ENCODE peak calls at places on chromosome 16, in five cellular contexts. L is GM12865; J is A549; O is CD4-positive, alpha-beta T cell; Z is astrocyte of the spinal cord. G is an unnamed sample.

GRCh38 chr16:51153275-51153991 is 2.4 kb upstream of the SALL1 start:
- DNase-seq in O (no peak), L (no peak), J (no peak), Z (peak), G (no peak)

GRCh38 chr16:30896203-30896889 is at the start of gene CTF1:
- DNase-seq in Z (peak), L (no peak), J (no peak), O (no peak), G (no peak)

GRCh38 chr16:1706386-1707192 is 594 bp downstream of the MAPK8IP3 start:
- DNase-seq in Z (no peak), J (no peak), L (peak), O (peak), G (peak)

GRCh38 chr16:85057212-85057889 is 29.8 kb downstream of the KIAA0513 start:
- DNase-seq in Z (no peak), L (peak), J (peak), O (no peak), G (no peak)

GRCh38 chr16:79685871-79686270 is 85.3 kb upstream of the MAF start:
- DNase-seq in Z (no peak), J (no peak), L (no peak), O (no peak), G (no peak)

GRCh38 chr16:81280393-81280792 is 34.4 kb upstream of the GAN start:
- DNase-seq in L (no peak), Z (no peak), J (no peak), O (no peak), G (no peak)

GRCh38 chr16:66263973-66264310 is 102.5 kb upstream of the CDH5 start:
- DNase-seq in Z (no peak), J (no peak), L (no peak), O (no peak), G (no peak)

GRCh38 chr16:48276102-48276501 is 28.8 kb upstream of the ABCC11 start:
- DNase-seq in Z (peak), L (no peak), J (no peak), O (no peak), G (no peak)

GRCh38 chr16:86843812-86844211 is 265.5 kb downstream of the FOXL1 start:
- DNase-seq in Z (no peak), J (no peak), O (no peak), L (no peak), G (no peak)

GRCh38 chr16:49932943-49933342 is 77.0 kb upstream of the ZNF423 start:
- DNase-seq in L (no peak), J (no peak), Z (peak), O (no peak), G (no peak)

GRCh38 chr16:67731071-67731810 is 12.1 kb upstream of the GFOD2 start:
- DNase-seq in J (no peak), O (no peak), L (no peak), Z (no peak), G (no peak)

GRCh38 chr16:3202903-3203539 is 15.0 kb downstream of the OR1F1 start:
- DNase-seq in L (no peak), Z (no peak), O (no peak), J (no peak), G (no peak)

GRCh38 chr16:46918905-46919792 is 35.0 kb downstream of the GPT2 start:
- DNase-seq in Z (no peak), L (peak), O (no peak), J (no peak), G (peak)

GRCh38 chr16:75251280-75252048 is at the start of gene BCAR1:
- DNase-seq in Z (peak), L (peak), J (peak), O (no peak), G (peak)

GRCh38 chr16:56279914-56280313 is 88.6 kb downstream of the GNAO1 start:
- DNase-seq in O (no peak), J (no peak), Z (no peak), L (no peak), G (no peak)

GRCh38 chr16:56282455-56282854 is 91.2 kb downstream of the GNAO1 start:
- DNase-seq in J (no peak), O (no peak), Z (no peak), L (no peak), G (no peak)

GRCh38 chr16:56279132-56279531 is 87.8 kb downstream of the GNAO1 start:
- DNase-seq in Z (no peak), L (peak), J (no peak), O (peak), G (no peak)

GRCh38 chr16:56278196-56278855 is 87.0 kb downstream of the GNAO1 start:
- DNase-seq in J (no peak), L (no peak), O (no peak), Z (no peak), G (no peak)

GRCh38 chr16:56281256-56281805 is 90.0 kb downstream of the GNAO1 start:
- DNase-seq in O (no peak), J (no peak), L (no peak), Z (no peak), G (no peak)
- TF ChIP-seq CTCF in O (no peak), J (peak), L (peak), Z (peak), G (no peak)

DNA sequence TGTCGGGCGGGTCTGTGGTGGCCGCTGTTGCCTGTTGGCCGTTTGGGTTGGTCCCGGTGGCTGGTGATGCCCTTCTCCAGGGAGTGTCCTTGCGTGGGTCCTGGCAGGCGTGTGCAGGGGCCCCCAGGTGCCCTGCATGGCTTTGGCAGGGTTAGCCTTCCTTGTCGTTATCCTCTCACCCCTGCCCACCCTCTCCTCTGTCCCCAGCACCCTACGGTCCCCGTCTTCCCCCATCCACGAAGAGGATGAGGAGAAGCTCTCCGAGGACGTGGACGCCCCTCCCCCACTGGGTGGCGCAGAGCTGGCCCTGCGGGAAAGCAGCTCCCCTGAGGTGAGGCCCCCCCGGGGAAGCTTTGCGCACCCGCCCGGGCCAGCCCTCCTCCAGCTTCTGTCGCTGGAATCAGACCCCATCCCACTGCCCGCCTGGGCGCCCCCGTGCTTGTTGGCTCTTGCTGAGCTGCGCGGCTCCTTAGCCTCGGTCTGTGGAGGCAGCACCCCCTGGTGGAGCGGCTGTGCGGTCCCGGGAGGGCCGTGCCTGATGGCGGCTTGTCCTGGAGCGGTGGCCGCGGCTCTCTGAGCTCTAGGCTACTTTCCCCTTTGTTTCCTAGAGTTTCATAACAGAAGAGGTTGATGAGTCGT is 10.6 kb upstream of the NUDT16L1 start:
- DNase-seq in Z (peak), O (no peak), J (peak), L (no peak), G (no peak)
- TF ChIP-seq CTCF in Z (peak), O (peak), J (peak), L (no peak), G (no peak)

GRCh38 chr16:58516768-58517107 is 1.4 kb downstream of the SETD6 start:
- DNase-seq in O (no peak), L (no peak), Z (no peak), J (no peak), G (no peak)

GRCh38 chr16:58518083-58518979 is 3.0 kb downstream of the SETD6 start:
- DNase-seq in O (no peak), L (peak), Z (no peak), J (no peak), G (no peak)

GRCh38 chr16:58513874-58514273 is 1.4 kb upstream of the SETD6 start:
- DNase-seq in Z (no peak), O (no peak), L (no peak), J (no peak), G (no peak)

GRCh38 chr16:58515125-58515870 is at the start of gene SETD6:
- DNase-seq in O (peak), J (peak), L (peak), Z (peak), G (peak)

DNA sequence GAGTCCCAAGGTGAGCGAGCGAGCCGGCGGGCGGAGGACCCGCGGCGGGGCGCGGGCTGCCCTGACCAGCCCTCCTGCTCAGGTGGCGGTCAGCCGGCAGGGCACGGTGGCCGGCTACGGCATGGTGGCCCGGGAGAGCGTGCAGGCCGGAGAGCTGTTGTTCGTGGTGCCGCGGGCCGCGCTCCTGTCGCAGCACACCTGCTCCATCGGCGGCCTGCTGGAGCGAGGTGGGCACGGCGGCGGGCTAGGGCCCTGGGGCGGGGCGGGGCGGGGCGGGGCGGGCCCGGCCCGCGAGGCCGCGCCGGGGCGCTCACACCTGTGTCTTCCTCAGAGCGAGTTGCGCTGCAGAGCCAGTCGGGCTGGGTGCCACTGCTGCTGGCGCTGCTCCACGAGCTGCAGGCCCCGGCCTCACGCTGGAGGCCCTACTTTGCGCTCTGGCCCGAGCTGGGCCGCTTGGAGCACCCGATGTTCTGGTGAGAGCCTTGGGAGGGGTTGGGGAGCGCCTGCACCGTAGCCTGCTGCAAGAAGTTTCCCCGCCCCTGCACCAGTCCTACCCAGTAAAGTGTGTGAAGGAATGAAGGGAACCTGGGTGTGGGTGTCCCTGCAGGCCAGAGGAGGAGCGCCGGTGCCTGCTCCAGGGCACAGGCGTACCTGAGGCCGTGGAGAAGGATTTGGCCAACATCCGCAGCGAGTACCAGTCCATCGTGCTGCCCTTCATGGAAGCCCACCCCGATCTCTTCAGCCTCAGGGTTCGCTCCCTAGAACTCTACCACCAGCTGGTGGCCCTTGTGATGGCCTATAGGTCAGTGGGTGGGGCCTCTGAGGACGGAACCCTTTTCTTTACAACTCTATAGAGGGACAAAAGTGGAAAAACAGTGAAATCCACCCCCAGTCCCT is 802 bp downstream of the SETD6 start:
- DNase-seq in L (peak), O (peak), J (no peak), Z (no peak), G (peak)
- TF ChIP-seq CTCF in L (no peak), O (no peak), J (no peak), Z (no peak), G (no peak)

GRCh38 chr16:53753431-53753830 is 49.5 kb downstream of the FTO start:
- DNase-seq in O (no peak), Z (no peak), J (no peak), L (no peak), G (no peak)
- TF ChIP-seq CTCF in O (no peak), Z (no peak), J (no peak), L (no peak), G (no peak)

GRCh38 chr16:64969221-64969620 is 152.6 kb downstream of the CDH11 start:
- DNase-seq in Z (peak), O (no peak), L (no peak), J (no peak), G (no peak)

GRCh38 chr16:64975821-64976220 is 146.0 kb downstream of the CDH11 start:
- DNase-seq in J (no peak), Z (no peak), O (no peak), L (no peak), G (no peak)

GRCh38 chr16:64974381-64974780 is 147.5 kb downstream of the CDH11 start:
- DNase-seq in O (no peak), L (no peak), J (no peak), Z (no peak), G (no peak)

GRCh38 chr16:64971211-64971610 is 150.7 kb downstream of the CDH11 start:
- DNase-seq in L (no peak), J (no peak), Z (no peak), O (no peak), G (no peak)
- TF ChIP-seq CTCF in L (no peak), J (no peak), Z (no peak), O (no peak), G (no peak)

GRCh38 chr16:14015948-14016347 is 55.2 kb upstream of the MRTFB start:
- DNase-seq in O (no peak), J (peak), L (peak), Z (peak), G (no peak)
- TF ChIP-seq CTCF in O (no peak), J (no peak), L (no peak), Z (no peak), G (no peak)

GRCh38 chr16:10206865-10207264 is 24.6 kb upstream of the GRIN2A start:
- DNase-seq in J (no peak), Z (no peak), L (no peak), O (no peak), G (no peak)

GRCh38 chr16:10206215-10206614 is 24.0 kb upstream of the GRIN2A start:
- DNase-seq in O (no peak), J (no peak), L (peak), Z (no peak), G (peak)

GRCh38 chr16:10205688-10206087 is 23.5 kb upstream of the GRIN2A start:
- DNase-seq in J (no peak), Z (no peak), L (peak), O (no peak), G (no peak)

GRCh38 chr16:10200823-10201571 is 18.8 kb upstream of the GRIN2A start:
- DNase-seq in J (no peak), L (no peak), Z (no peak), O (no peak), G (no peak)

GRCh38 chr16:10202650-10203049 is 20.4 kb upstream of the GRIN2A start:
- DNase-seq in J (no peak), Z (no peak), O (no peak), L (no peak), G (no peak)
- TF ChIP-seq CTCF in J (no peak), Z (no peak), O (no peak), L (peak), G (no peak)

DNA sequence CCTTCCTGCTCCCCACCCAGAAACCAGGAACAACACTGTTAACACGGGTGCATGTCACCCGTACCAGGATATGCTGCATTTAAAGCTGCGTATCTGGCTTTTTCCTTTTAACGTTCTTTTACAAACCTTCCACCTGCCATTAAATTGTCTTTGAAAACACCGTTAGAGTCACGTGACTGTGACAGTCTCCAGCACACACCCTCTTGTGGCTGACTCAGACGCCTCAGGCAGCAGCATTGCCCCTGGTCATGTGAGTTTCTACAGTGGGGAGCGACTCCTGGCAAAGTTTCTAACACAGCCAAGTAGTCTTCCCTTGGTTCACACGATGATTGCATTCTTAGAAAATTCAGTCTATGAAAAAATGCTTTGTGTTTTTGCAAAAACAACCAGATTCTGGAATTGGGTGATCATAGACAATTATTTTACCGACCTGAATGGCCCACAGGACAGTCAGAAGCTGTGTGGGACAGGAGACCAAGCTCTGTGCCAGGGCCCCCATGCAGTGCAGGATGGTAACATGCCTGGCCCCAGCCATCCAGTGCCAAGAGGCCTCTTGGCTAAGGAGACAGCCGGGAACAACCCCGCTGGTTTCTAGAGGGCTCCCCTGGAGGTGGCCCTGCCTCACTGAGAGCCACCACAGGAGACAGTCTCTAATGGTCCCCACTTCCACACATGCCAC is 199.1 kb downstream of the KATNIP start:
- DNase-seq in O (peak), Z (peak), L (peak), J (peak), G (peak)
- TF ChIP-seq CTCF in O (peak), Z (peak), L (peak), J (no peak), G (no peak)

G was measured in GM10248.